ENCODE peak calls at places on chromosomes 6 and 20, in eight cellular contexts. One of them, this sample, is unnamed.

GRCh38 chr6:144019929-144020328 is 11.9 kb upstream of the PLAGL1 start:
- DNase-seq in sigmoid colon: no peak
- DNase-seq in stomach: no peak
- DNase-seq in SK-N-SH: no peak
- DNase-seq in transverse colon: no peak
- DNase-seq in H1: no peak
- DNase-seq in A549: no peak
- DNase-seq in ovary: no peak
- DNase-seq in this sample: no peak

GRCh38 chr6:79671605-79672266 is 40.6 kb downstream of the SH3BGRL2 start:
- DNase-seq in sigmoid colon: peak; percentile 66
- DNase-seq in A549: peak; percentile 7
- DNase-seq in stomach: peak; percentile 82
- DNase-seq in H1: no peak
- DNase-seq in SK-N-SH: no peak
- DNase-seq in transverse colon: peak; percentile 90
- DNase-seq in ovary: peak; percentile 30
- DNase-seq in this sample: no peak

GRCh38 chr6:2523061-2523460 is 227.7 kb downstream of the MYLK4 start:
- DNase-seq in ovary: no peak
- DNase-seq in sigmoid colon: no peak
- DNase-seq in SK-N-SH: no peak
- DNase-seq in A549: no peak
- DNase-seq in stomach: no peak
- DNase-seq in H1: no peak
- DNase-seq in transverse colon: no peak
- DNase-seq in this sample: no peak

GRCh38 chr6:4008324-4009047 is 70.5 kb downstream of the FAM217A start:
- DNase-seq in transverse colon: no peak
- DNase-seq in H1: no peak
- DNase-seq in SK-N-SH: peak; percentile 49
- DNase-seq in stomach: no peak
- DNase-seq in sigmoid colon: no peak
- DNase-seq in ovary: no peak
- DNase-seq in A549: peak; percentile 85
- DNase-seq in this sample: no peak

GRCh38 chr6:160004419-160005160 is 35.7 kb downstream of the IGF2R start:
- DNase-seq in H1: no peak
- DNase-seq in ovary: no peak
- DNase-seq in A549: no peak
- DNase-seq in transverse colon: no peak
- DNase-seq in SK-N-SH: no peak
- DNase-seq in stomach: no peak
- DNase-seq in sigmoid colon: no peak
- DNase-seq in this sample: no peak

GRCh38 chr6:137117605-137118004 is 55.8 kb downstream of the IL22RA2 start:
- DNase-seq in stomach: no peak
- DNase-seq in A549: no peak
- DNase-seq in SK-N-SH: no peak
- DNase-seq in transverse colon: no peak
- DNase-seq in sigmoid colon: no peak
- DNase-seq in H1: no peak
- DNase-seq in ovary: no peak
- DNase-seq in this sample: no peak

GRCh38 chr6:143164565-143165105 is 103.9 kb downstream of the AIG1 start:
- DNase-seq in stomach: no peak
- DNase-seq in SK-N-SH: no peak
- DNase-seq in A549: no peak
- DNase-seq in H1: no peak
- DNase-seq in sigmoid colon: no peak
- DNase-seq in ovary: no peak
- DNase-seq in transverse colon: no peak
- DNase-seq in this sample: no peak

GRCh38 chr20:5696011-5696559 is 54.1 kb upstream of the SHLD1 start:
- DNase-seq in sigmoid colon: no peak
- DNase-seq in A549: peak; percentile 95
- DNase-seq in ovary: no peak
- DNase-seq in H1: no peak
- DNase-seq in stomach: peak; percentile 28
- DNase-seq in transverse colon: no peak
- DNase-seq in SK-N-SH: no peak
- DNase-seq in this sample: no peak

GRCh38 chr6:27684264-27685211 is 211.6 kb upstream of the ZNF184 start:
- DNase-seq in stomach: no peak
- DNase-seq in sigmoid colon: no peak
- DNase-seq in A549: peak; percentile 93
- DNase-seq in SK-N-SH: peak; percentile 64
- DNase-seq in transverse colon: peak; percentile 36
- DNase-seq in H1: peak; percentile 86
- DNase-seq in ovary: peak; percentile 67
- DNase-seq in this sample: no peak

GRCh38 chr6:6825153-6825847 is 236.8 kb downstream of the LY86 start:
- DNase-seq in stomach: peak; percentile 47
- DNase-seq in SK-N-SH: no peak
- DNase-seq in H1: no peak
- DNase-seq in ovary: no peak
- DNase-seq in A549: no peak
- DNase-seq in sigmoid colon: no peak
- DNase-seq in transverse colon: peak; percentile 38
- DNase-seq in this sample: peak; percentile 74

GRCh38 chr6:6824381-6824780 is 235.9 kb downstream of the LY86 start:
- DNase-seq in stomach: no peak
- DNase-seq in ovary: no peak
- DNase-seq in sigmoid colon: no peak
- DNase-seq in A549: no peak
- DNase-seq in transverse colon: no peak
- DNase-seq in H1: no peak
- DNase-seq in SK-N-SH: no peak
- DNase-seq in this sample: peak; percentile 45

GRCh38 chr6:6823568-6824224 is 235.2 kb downstream of the LY86 start:
- DNase-seq in SK-N-SH: no peak
- DNase-seq in ovary: no peak
- DNase-seq in H1: no peak
- DNase-seq in A549: no peak
- DNase-seq in transverse colon: no peak
- DNase-seq in sigmoid colon: no peak
- DNase-seq in stomach: peak; percentile 36
- DNase-seq in this sample: no peak

GRCh38 chr6:6826961-6827360 is 238.4 kb downstream of the LY86 start:
- DNase-seq in SK-N-SH: no peak
- DNase-seq in ovary: no peak
- DNase-seq in sigmoid colon: no peak
- DNase-seq in A549: no peak
- DNase-seq in stomach: no peak
- DNase-seq in transverse colon: no peak
- DNase-seq in H1: no peak
- DNase-seq in this sample: peak; percentile 57

DNA sequence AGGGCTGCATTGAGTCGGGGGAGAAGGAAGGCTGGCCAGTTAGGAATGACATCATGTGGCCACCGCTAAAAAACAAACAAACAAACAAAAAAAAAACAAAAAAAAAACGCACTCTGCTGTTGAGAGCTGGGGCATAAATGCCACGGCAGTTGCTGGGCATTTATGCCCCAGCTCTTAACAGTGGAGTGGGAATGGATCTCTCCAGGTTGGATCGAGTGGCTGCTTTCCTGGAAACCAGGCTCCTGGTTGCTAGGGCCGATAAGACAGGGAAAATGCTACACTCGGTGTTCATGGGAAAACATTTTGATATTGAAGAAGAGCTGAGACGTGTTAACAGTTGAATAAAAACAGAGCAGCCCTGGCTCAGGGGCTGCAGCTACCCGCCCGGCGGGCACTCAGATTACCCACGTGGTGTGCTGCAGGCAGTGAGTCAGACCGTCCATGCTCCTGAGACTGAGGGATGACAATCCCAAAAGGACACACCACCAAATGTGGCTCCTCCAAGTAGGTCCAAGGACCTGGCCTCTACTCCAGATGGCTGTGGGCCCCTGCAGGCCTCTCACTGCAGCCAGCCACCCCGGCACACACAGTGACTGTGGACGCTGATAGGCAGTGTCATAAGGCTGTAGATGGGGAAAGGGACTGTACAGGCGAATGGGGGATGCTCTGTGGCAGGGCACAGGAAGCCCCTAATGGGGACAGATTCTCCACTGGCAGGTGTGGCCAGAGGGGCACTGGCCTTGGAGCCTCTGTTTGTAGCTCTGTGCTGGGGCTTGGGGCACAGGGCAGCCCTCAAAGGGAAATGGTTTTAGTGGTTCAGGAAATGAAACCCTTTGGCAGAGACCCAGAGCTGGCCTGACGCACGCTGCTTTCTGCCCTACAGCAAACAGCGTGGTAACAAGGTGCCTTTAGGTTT is 237.7 kb downstream of the LY86 start:
- DNase-seq in stomach: peak; percentile 66
- DNase-seq in A549: no peak
- DNase-seq in sigmoid colon: peak; percentile 77
- DNase-seq in H1: no peak
- DNase-seq in transverse colon: peak; percentile 60
- DNase-seq in ovary: no peak
- DNase-seq in SK-N-SH: peak; percentile 15
- DNase-seq in this sample: no peak
- TF ChIP-seq EP300 in stomach: no peak
- TF ChIP-seq EP300 in A549: no peak
- TF ChIP-seq EP300 in sigmoid colon: no peak
- TF ChIP-seq EP300 in H1: no peak
- TF ChIP-seq EP300 in transverse colon: no peak
- TF ChIP-seq EP300 in ovary: no peak
- TF ChIP-seq EP300 in SK-N-SH: no peak
- TF ChIP-seq EP300 in this sample: no peak

GRCh38 chr6:126480268-126480667 is 140.4 kb downstream of the CENPW start:
- DNase-seq in stomach: no peak
- DNase-seq in ovary: no peak
- DNase-seq in transverse colon: no peak
- DNase-seq in SK-N-SH: no peak
- DNase-seq in H1: no peak
- DNase-seq in A549: no peak
- DNase-seq in sigmoid colon: no peak
- DNase-seq in this sample: no peak

GRCh38 chr6:126477678-126478077 is 137.8 kb downstream of the CENPW start:
- DNase-seq in sigmoid colon: no peak
- DNase-seq in stomach: no peak
- DNase-seq in H1: no peak
- DNase-seq in transverse colon: no peak
- DNase-seq in SK-N-SH: no peak
- DNase-seq in A549: no peak
- DNase-seq in ovary: no peak
- DNase-seq in this sample: no peak

GRCh38 chr6:126481319-126481718 is 141.4 kb downstream of the CENPW start:
- DNase-seq in sigmoid colon: no peak
- DNase-seq in stomach: no peak
- DNase-seq in SK-N-SH: peak; percentile 26
- DNase-seq in H1: no peak
- DNase-seq in transverse colon: no peak
- DNase-seq in A549: no peak
- DNase-seq in ovary: no peak
- DNase-seq in this sample: no peak

DNA sequence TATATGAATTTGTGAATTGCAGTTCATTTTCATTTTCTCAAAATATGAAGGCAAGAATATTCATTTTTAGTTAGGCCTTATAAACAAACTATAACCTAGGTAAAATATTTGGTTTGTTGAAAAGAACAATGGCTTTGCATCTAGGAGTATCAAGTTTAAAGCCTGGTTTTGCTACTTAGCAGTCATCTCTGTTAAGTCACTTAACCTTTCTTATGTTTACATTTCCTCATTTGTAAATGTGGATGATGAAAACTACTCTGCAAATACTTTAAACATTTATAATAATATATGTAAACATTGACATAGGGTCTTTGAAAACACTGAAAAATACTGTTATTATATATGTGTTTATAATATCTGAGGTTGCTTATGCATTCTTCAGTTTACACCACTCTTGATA is 135.5 kb downstream of the CENPW start:
- DNase-seq in H1: no peak
- DNase-seq in SK-N-SH: no peak
- DNase-seq in sigmoid colon: no peak
- DNase-seq in A549: no peak
- DNase-seq in ovary: no peak
- DNase-seq in transverse colon: no peak
- DNase-seq in stomach: no peak
- DNase-seq in this sample: no peak
- TF ChIP-seq CTCF in H1: no peak
- TF ChIP-seq CTCF in SK-N-SH: no peak
- TF ChIP-seq CTCF in sigmoid colon: no peak
- TF ChIP-seq CTCF in A549: no peak
- TF ChIP-seq CTCF in ovary: no peak
- TF ChIP-seq CTCF in transverse colon: no peak
- TF ChIP-seq CTCF in stomach: no peak
- TF ChIP-seq CTCF in this sample: no peak

DNA sequence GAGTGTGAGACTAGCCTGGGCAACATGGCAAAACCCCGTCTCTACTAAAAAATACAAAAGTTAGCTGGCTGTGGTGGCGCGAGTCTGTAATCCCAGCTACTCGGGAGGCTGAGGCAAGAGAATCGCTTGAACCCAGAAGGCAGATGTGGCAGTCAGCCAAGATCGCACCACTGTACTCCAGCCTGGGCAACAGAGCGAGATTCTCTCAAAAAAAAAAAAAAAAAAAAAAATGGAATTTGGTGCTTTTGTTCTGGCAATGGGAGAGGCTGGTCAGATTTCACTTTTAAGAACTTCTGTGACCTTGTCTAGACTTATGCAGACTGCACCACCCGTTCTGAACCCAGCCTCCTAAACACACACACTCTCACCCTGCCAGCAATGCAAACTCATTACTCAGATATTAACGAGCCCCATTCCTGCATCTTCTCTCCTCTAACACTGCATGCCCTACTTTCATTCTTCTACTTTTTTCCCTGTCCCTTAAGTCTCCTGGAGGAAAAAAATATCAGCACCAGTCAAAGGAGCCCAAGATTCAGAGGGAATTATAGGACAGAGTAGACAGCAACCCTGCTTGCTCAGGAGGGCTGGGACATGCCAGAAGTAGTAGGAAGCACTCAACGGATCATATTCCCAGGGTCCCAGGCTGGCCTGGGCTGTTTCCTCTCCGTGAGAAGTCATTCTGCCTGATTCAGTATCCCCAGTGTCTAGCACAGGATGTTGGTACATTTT is 4.4 kb downstream of the MOCS1 start:
- DNase-seq in SK-N-SH: no peak
- DNase-seq in A549: no peak
- DNase-seq in ovary: no peak
- DNase-seq in sigmoid colon: no peak
- DNase-seq in stomach: no peak
- DNase-seq in H1: no peak
- DNase-seq in transverse colon: no peak
- DNase-seq in this sample: no peak
- TF ChIP-seq EP300 in SK-N-SH: no peak
- TF ChIP-seq EP300 in A549: no peak
- TF ChIP-seq EP300 in ovary: no peak
- TF ChIP-seq EP300 in sigmoid colon: no peak
- TF ChIP-seq EP300 in stomach: no peak
- TF ChIP-seq EP300 in H1: no peak
- TF ChIP-seq EP300 in transverse colon: no peak
- TF ChIP-seq EP300 in this sample: no peak

DNA sequence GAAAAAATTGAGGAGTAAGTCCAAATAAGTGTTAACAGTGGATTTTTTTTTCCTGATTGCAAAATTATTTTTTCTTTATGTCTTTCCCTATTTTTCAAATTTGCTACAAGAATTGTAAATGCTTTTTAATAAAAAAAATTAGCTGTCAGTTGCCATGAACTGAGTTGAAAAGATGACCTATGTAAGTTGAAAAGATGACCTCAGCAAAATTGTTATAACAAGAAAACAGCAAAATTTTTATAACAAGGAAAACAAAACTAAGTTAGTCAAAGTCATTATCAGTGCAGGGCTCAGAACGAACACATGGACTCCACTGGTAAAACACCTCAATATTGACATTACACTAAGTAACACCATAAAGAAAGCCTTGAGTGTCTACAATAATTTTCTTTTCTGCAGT is 207.0 kb upstream of the HDDC2 start:
- DNase-seq in transverse colon: no peak
- DNase-seq in SK-N-SH: no peak
- DNase-seq in ovary: no peak
- DNase-seq in A549: no peak
- DNase-seq in stomach: no peak
- DNase-seq in sigmoid colon: no peak
- DNase-seq in H1: no peak
- DNase-seq in this sample: no peak
- TF ChIP-seq CTCF in transverse colon: no peak
- TF ChIP-seq CTCF in SK-N-SH: no peak
- TF ChIP-seq CTCF in ovary: no peak
- TF ChIP-seq CTCF in A549: no peak
- TF ChIP-seq CTCF in stomach: no peak
- TF ChIP-seq CTCF in sigmoid colon: no peak
- TF ChIP-seq CTCF in H1: no peak
- TF ChIP-seq CTCF in this sample: no peak